ENCODE peak calls at places on chromosomes 12 and 14, in eight cellular contexts. One of them, this sample, is unnamed.

GRCh38 chr14:97290065-97290464 is 492.9 kb downstream of the VRK1 start:
- DNase-seq in right lobe of liver: no peak
- DNase-seq in left colon: no peak
- DNase-seq in SK-N-SH: no peak
- DNase-seq in GM13977: no peak
- DNase-seq in erythroblast: no peak
- DNase-seq in A673: no peak
- DNase-seq in foreskin fibroblast: no peak
- DNase-seq in this sample: no peak

GRCh38 chr12:93087836-93088610 is 158.9 kb upstream of the EEA1 start:
- DNase-seq in right lobe of liver: no peak
- DNase-seq in left colon: no peak
- DNase-seq in SK-N-SH: no peak
- DNase-seq in GM13977: no peak
- DNase-seq in erythroblast: no peak
- DNase-seq in A673: peak; percentile 77
- DNase-seq in foreskin fibroblast: no peak
- DNase-seq in this sample: no peak

GRCh38 chr12:122942609-122943008 is 23.7 kb downstream of the ABCB9 start:
- DNase-seq in right lobe of liver: no peak
- DNase-seq in left colon: no peak
- DNase-seq in SK-N-SH: no peak
- DNase-seq in GM13977: no peak
- DNase-seq in erythroblast: peak; percentile 21
- DNase-seq in A673: no peak
- DNase-seq in foreskin fibroblast: peak; percentile 48
- DNase-seq in this sample: no peak

GRCh38 chr12:52519826-52520662 is at the start of gene KRT5:
- DNase-seq in right lobe of liver: no peak
- DNase-seq in left colon: no peak
- DNase-seq in SK-N-SH: no peak
- DNase-seq in GM13977: no peak
- DNase-seq in erythroblast: no peak
- DNase-seq in A673: no peak
- DNase-seq in foreskin fibroblast: no peak
- DNase-seq in this sample: peak; percentile 42

GRCh38 chr14:103746706-103747105 is 31.1 kb downstream of the ZFYVE21 start:
- DNase-seq in right lobe of liver: peak; percentile 41
- DNase-seq in left colon: no peak
- DNase-seq in SK-N-SH: no peak
- DNase-seq in GM13977: no peak
- DNase-seq in erythroblast: no peak
- DNase-seq in A673: no peak
- DNase-seq in foreskin fibroblast: peak; percentile 25
- DNase-seq in this sample: no peak

GRCh38 chr12:54216580-54217308 is 28.0 kb upstream of the SMUG1 start:
- DNase-seq in right lobe of liver: peak; percentile 62
- DNase-seq in left colon: peak; percentile 65
- DNase-seq in SK-N-SH: peak; percentile 87
- DNase-seq in GM13977: peak; percentile 74
- DNase-seq in erythroblast: peak; percentile 79
- DNase-seq in A673: peak; percentile 97
- DNase-seq in foreskin fibroblast: peak; percentile 89
- DNase-seq in this sample: peak; percentile 64

GRCh38 chr12:22858849-22859569 is 234.0 kb downstream of the ETNK1 start:
- DNase-seq in right lobe of liver: no peak
- DNase-seq in left colon: no peak
- DNase-seq in SK-N-SH: no peak
- DNase-seq in GM13977: no peak
- DNase-seq in erythroblast: no peak
- DNase-seq in A673: no peak
- DNase-seq in foreskin fibroblast: peak; percentile 2
- DNase-seq in this sample: no peak

GRCh38 chr14:55373784-55374725 is 37.6 kb downstream of the ATG14 start:
- DNase-seq in right lobe of liver: no peak
- DNase-seq in left colon: no peak
- DNase-seq in SK-N-SH: no peak
- DNase-seq in GM13977: peak; percentile 50
- DNase-seq in erythroblast: no peak
- DNase-seq in A673: no peak
- DNase-seq in foreskin fibroblast: peak; percentile 60
- DNase-seq in this sample: no peak

GRCh38 chr14:29240046-29240445 is 473.5 kb downstream of the FOXG1 start:
- DNase-seq in right lobe of liver: no peak
- DNase-seq in left colon: no peak
- DNase-seq in SK-N-SH: no peak
- DNase-seq in GM13977: no peak
- DNase-seq in erythroblast: no peak
- DNase-seq in A673: peak; percentile 86
- DNase-seq in foreskin fibroblast: peak; percentile 87
- DNase-seq in this sample: no peak